ENCODE peak calls at places on chromosome 5, in seven cellular contexts. One of them, this sample, is unnamed.

GRCh38 chr5:59416441-59416840 is 477.1 kb downstream of the PDE4D start:
- DNase-seq in skeletal muscle cell: no peak
- DNase-seq in mucosa of descending colon: no peak
- DNase-seq in breast epithelium: no peak
- DNase-seq in CD8-positive, alpha-beta T cell: no peak
- DNase-seq in uterus: no peak
- DNase-seq in psoas muscle: no peak
- DNase-seq in this sample: no peak

GRCh38 chr5:153147891-153148623 is 342.4 kb upstream of the GRIA1 start:
- DNase-seq in psoas muscle: no peak
- DNase-seq in mucosa of descending colon: no peak
- DNase-seq in CD8-positive, alpha-beta T cell: no peak
- DNase-seq in uterus: no peak
- DNase-seq in skeletal muscle cell: peak
- DNase-seq in breast epithelium: no peak
- DNase-seq in this sample: peak

GRCh38 chr5:67093259-67093658 is 103.3 kb downstream of the CD180 start:
- DNase-seq in skeletal muscle cell: no peak
- DNase-seq in psoas muscle: no peak
- DNase-seq in uterus: no peak
- DNase-seq in CD8-positive, alpha-beta T cell: no peak
- DNase-seq in breast epithelium: no peak
- DNase-seq in mucosa of descending colon: no peak
- DNase-seq in this sample: no peak

GRCh38 chr5:151470440-151470839 is 23.0 kb downstream of the SLC36A1 start:
- DNase-seq in CD8-positive, alpha-beta T cell: no peak
- DNase-seq in uterus: no peak
- DNase-seq in skeletal muscle cell: peak
- DNase-seq in mucosa of descending colon: no peak
- DNase-seq in breast epithelium: no peak
- DNase-seq in psoas muscle: no peak
- DNase-seq in this sample: no peak

GRCh38 chr5:154811653-154812465 is 38.5 kb downstream of the FAXDC2 start:
- DNase-seq in mucosa of descending colon: peak
- DNase-seq in psoas muscle: peak
- DNase-seq in uterus: peak
- DNase-seq in CD8-positive, alpha-beta T cell: peak
- DNase-seq in skeletal muscle cell: no peak
- DNase-seq in breast epithelium: no peak
- DNase-seq in this sample: peak

GRCh38 chr5:94618493-94619328 is at the start of the genes KIAA0825 and SLF1:
- DNase-seq in breast epithelium: peak
- DNase-seq in skeletal muscle cell: peak
- DNase-seq in CD8-positive, alpha-beta T cell: peak
- DNase-seq in psoas muscle: peak
- DNase-seq in mucosa of descending colon: peak
- DNase-seq in uterus: peak
- DNase-seq in this sample: peak

GRCh38 chr5:103582364-103582763 is 19.8 kb upstream of the NUDT12 start:
- DNase-seq in breast epithelium: no peak
- DNase-seq in skeletal muscle cell: no peak
- DNase-seq in mucosa of descending colon: no peak
- DNase-seq in CD8-positive, alpha-beta T cell: no peak
- DNase-seq in psoas muscle: no peak
- DNase-seq in uterus: no peak
- DNase-seq in this sample: peak

GRCh38 chr5:69416180-69416579 is 1.3 kb downstream of the MARVELD2 start:
- DNase-seq in mucosa of descending colon: no peak
- DNase-seq in psoas muscle: no peak
- DNase-seq in breast epithelium: no peak
- DNase-seq in skeletal muscle cell: no peak
- DNase-seq in uterus: no peak
- DNase-seq in CD8-positive, alpha-beta T cell: no peak
- DNase-seq in this sample: no peak

GRCh38 chr5:150320048-150320555 is 17.4 kb upstream of the ARSI start:
- DNase-seq in skeletal muscle cell: peak
- DNase-seq in mucosa of descending colon: no peak
- DNase-seq in CD8-positive, alpha-beta T cell: no peak
- DNase-seq in psoas muscle: peak
- DNase-seq in breast epithelium: no peak
- DNase-seq in uterus: peak
- DNase-seq in this sample: no peak

GRCh38 chr5:126972062-126972895 is 58.1 kb downstream of the MARCHF3 start:
- DNase-seq in breast epithelium: no peak
- DNase-seq in skeletal muscle cell: peak
- DNase-seq in CD8-positive, alpha-beta T cell: peak
- DNase-seq in uterus: no peak
- DNase-seq in psoas muscle: no peak
- DNase-seq in mucosa of descending colon: no peak
- DNase-seq in this sample: peak

GRCh38 chr5:33284681-33285080 is 156.1 kb upstream of the TARS1 start:
- DNase-seq in skeletal muscle cell: no peak
- DNase-seq in CD8-positive, alpha-beta T cell: no peak
- DNase-seq in psoas muscle: no peak
- DNase-seq in uterus: no peak
- DNase-seq in mucosa of descending colon: no peak
- DNase-seq in breast epithelium: no peak
- DNase-seq in this sample: no peak

GRCh38 chr5:141951341-141951781 is 6.6 kb downstream of the PCDH12 start:
- DNase-seq in skeletal muscle cell: no peak
- DNase-seq in uterus: no peak
- DNase-seq in breast epithelium: no peak
- DNase-seq in psoas muscle: no peak
- DNase-seq in mucosa of descending colon: no peak
- DNase-seq in CD8-positive, alpha-beta T cell: no peak
- DNase-seq in this sample: no peak

GRCh38 chr5:135193213-135194125 is 159.4 kb upstream of the PITX1 start:
- DNase-seq in CD8-positive, alpha-beta T cell: no peak
- DNase-seq in psoas muscle: no peak
- DNase-seq in uterus: no peak
- DNase-seq in skeletal muscle cell: no peak
- DNase-seq in mucosa of descending colon: no peak
- DNase-seq in breast epithelium: no peak
- DNase-seq in this sample: no peak

GRCh38 chr5:141637266-141637692 is 482 bp downstream of the RELL2 start:
- DNase-seq in uterus: peak
- DNase-seq in skeletal muscle cell: no peak
- DNase-seq in psoas muscle: no peak
- DNase-seq in breast epithelium: no peak
- DNase-seq in mucosa of descending colon: peak
- DNase-seq in CD8-positive, alpha-beta T cell: peak
- DNase-seq in this sample: no peak

GRCh38 chr5:132788508-132788907 is 11.5 kb upstream of the SEPTIN8 start:
- DNase-seq in CD8-positive, alpha-beta T cell: no peak
- DNase-seq in breast epithelium: no peak
- DNase-seq in skeletal muscle cell: no peak
- DNase-seq in uterus: no peak
- DNase-seq in psoas muscle: no peak
- DNase-seq in mucosa of descending colon: no peak
- DNase-seq in this sample: no peak

GRCh38 chr5:177426566-177427210 is at the start of gene GRK6:
- DNase-seq in skeletal muscle cell: no peak
- DNase-seq in mucosa of descending colon: peak
- DNase-seq in uterus: peak
- DNase-seq in breast epithelium: no peak
- DNase-seq in psoas muscle: peak
- DNase-seq in CD8-positive, alpha-beta T cell: peak
- DNase-seq in this sample: no peak

GRCh38 chr5:55454282-55454681 is 80.5 kb downstream of the PLPP1 start:
- DNase-seq in mucosa of descending colon: no peak
- DNase-seq in breast epithelium: no peak
- DNase-seq in CD8-positive, alpha-beta T cell: no peak
- DNase-seq in psoas muscle: no peak
- DNase-seq in skeletal muscle cell: no peak
- DNase-seq in uterus: no peak
- DNase-seq in this sample: no peak

GRCh38 chr5:132747064-132747692 is at the start of gene CCNI2:
- DNase-seq in mucosa of descending colon: peak
- DNase-seq in CD8-positive, alpha-beta T cell: peak
- DNase-seq in breast epithelium: no peak
- DNase-seq in uterus: no peak
- DNase-seq in skeletal muscle cell: no peak
- DNase-seq in psoas muscle: no peak
- DNase-seq in this sample: no peak

GRCh38 chr5:135476615-135477493 is 24.7 kb upstream of the TIFAB start:
- DNase-seq in CD8-positive, alpha-beta T cell: no peak
- DNase-seq in psoas muscle: no peak
- DNase-seq in uterus: no peak
- DNase-seq in breast epithelium: no peak
- DNase-seq in mucosa of descending colon: no peak
- DNase-seq in skeletal muscle cell: no peak
- DNase-seq in this sample: no peak

GRCh38 chr5:102809033-102809432 is 53.9 kb downstream of the PAM start:
- DNase-seq in CD8-positive, alpha-beta T cell: no peak
- DNase-seq in psoas muscle: no peak
- DNase-seq in mucosa of descending colon: no peak
- DNase-seq in breast epithelium: no peak
- DNase-seq in uterus: no peak
- DNase-seq in skeletal muscle cell: peak
- DNase-seq in this sample: no peak

GRCh38 chr5:171137768-171138540 is 171.1 kb upstream of the TLX3 start:
- DNase-seq in breast epithelium: no peak
- DNase-seq in CD8-positive, alpha-beta T cell: no peak
- DNase-seq in skeletal muscle cell: peak
- DNase-seq in uterus: no peak
- DNase-seq in psoas muscle: no peak
- DNase-seq in mucosa of descending colon: no peak
- DNase-seq in this sample: no peak

GRCh38 chr5:81391-82021 is 10.5 kb upstream of the PLEKHG4B start:
- DNase-seq in mucosa of descending colon: no peak
- DNase-seq in uterus: no peak
- DNase-seq in skeletal muscle cell: no peak
- DNase-seq in psoas muscle: no peak
- DNase-seq in breast epithelium: no peak
- DNase-seq in CD8-positive, alpha-beta T cell: no peak
- DNase-seq in this sample: no peak

GRCh38 chr5:82570-82969 is 9.4 kb upstream of the PLEKHG4B start:
- DNase-seq in breast epithelium: no peak
- DNase-seq in CD8-positive, alpha-beta T cell: no peak
- DNase-seq in uterus: no peak
- DNase-seq in psoas muscle: no peak
- DNase-seq in mucosa of descending colon: no peak
- DNase-seq in skeletal muscle cell: no peak
- DNase-seq in this sample: no peak

GRCh38 chr5:83029-83428 is 8.9 kb upstream of the PLEKHG4B start:
- DNase-seq in CD8-positive, alpha-beta T cell: no peak
- DNase-seq in skeletal muscle cell: no peak
- DNase-seq in psoas muscle: no peak
- DNase-seq in uterus: no peak
- DNase-seq in mucosa of descending colon: no peak
- DNase-seq in breast epithelium: no peak
- DNase-seq in this sample: no peak

GRCh38 chr5:79821-80220 is 12.1 kb upstream of the PLEKHG4B start:
- DNase-seq in mucosa of descending colon: no peak
- DNase-seq in uterus: no peak
- DNase-seq in skeletal muscle cell: no peak
- DNase-seq in CD8-positive, alpha-beta T cell: no peak
- DNase-seq in psoas muscle: no peak
- DNase-seq in breast epithelium: no peak
- DNase-seq in this sample: no peak

GRCh38 chr5:82092-82491 is 9.9 kb upstream of the PLEKHG4B start:
- DNase-seq in skeletal muscle cell: no peak
- DNase-seq in mucosa of descending colon: no peak
- DNase-seq in psoas muscle: no peak
- DNase-seq in breast epithelium: no peak
- DNase-seq in CD8-positive, alpha-beta T cell: no peak
- DNase-seq in uterus: no peak
- DNase-seq in this sample: no peak
- H3K4me3 ChIP-seq in skeletal muscle cell: no peak
- H3K4me3 ChIP-seq in mucosa of descending colon: no peak
- H3K4me3 ChIP-seq in psoas muscle: no peak
- H3K4me3 ChIP-seq in breast epithelium: no peak
- H3K4me3 ChIP-seq in CD8-positive, alpha-beta T cell: no peak
- H3K4me3 ChIP-seq in uterus: no peak
- H3K4me3 ChIP-seq in this sample: no peak

DNA sequence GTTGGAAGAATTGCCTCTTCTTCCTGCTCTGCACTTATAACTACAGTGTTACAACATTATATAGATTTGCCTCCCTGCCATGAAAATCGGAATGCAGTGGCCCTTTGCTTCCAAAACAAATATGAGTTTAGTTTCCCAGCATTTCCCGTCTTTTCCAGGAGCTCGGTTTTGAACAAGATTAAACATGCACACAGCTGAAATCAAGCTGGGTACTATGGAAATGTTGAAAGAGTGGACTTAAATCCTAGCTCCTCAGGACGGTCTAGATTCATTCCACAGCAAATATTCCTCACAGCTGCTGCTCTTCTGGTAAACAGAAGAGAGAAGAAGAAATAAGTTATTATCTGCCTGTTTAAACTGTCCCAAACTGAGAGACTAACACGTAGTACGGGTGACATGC is 161.4 kb downstream of the PIK3R1 start:
- DNase-seq in CD8-positive, alpha-beta T cell: no peak
- DNase-seq in psoas muscle: no peak
- DNase-seq in mucosa of descending colon: no peak
- DNase-seq in uterus: no peak
- DNase-seq in breast epithelium: no peak
- DNase-seq in skeletal muscle cell: no peak
- DNase-seq in this sample: no peak
- H3K4me3 ChIP-seq in CD8-positive, alpha-beta T cell: no peak
- H3K4me3 ChIP-seq in psoas muscle: no peak
- H3K4me3 ChIP-seq in mucosa of descending colon: no peak
- H3K4me3 ChIP-seq in uterus: no peak
- H3K4me3 ChIP-seq in breast epithelium: no peak
- H3K4me3 ChIP-seq in skeletal muscle cell: no peak
- H3K4me3 ChIP-seq in this sample: no peak

GRCh38 chr5:116778015-116778414 is 203.4 kb upstream of the SEMA6A start:
- DNase-seq in uterus: no peak
- DNase-seq in breast epithelium: no peak
- DNase-seq in psoas muscle: no peak
- DNase-seq in CD8-positive, alpha-beta T cell: no peak
- DNase-seq in skeletal muscle cell: no peak
- DNase-seq in mucosa of descending colon: no peak
- DNase-seq in this sample: no peak
- H3K4me3 ChIP-seq in uterus: no peak
- H3K4me3 ChIP-seq in breast epithelium: no peak
- H3K4me3 ChIP-seq in psoas muscle: no peak
- H3K4me3 ChIP-seq in CD8-positive, alpha-beta T cell: no peak
- H3K4me3 ChIP-seq in skeletal muscle cell: no peak
- H3K4me3 ChIP-seq in mucosa of descending colon: no peak
- H3K4me3 ChIP-seq in this sample: no peak

GRCh38 chr5:36607114-36607561 is 732 bp downstream of the SLC1A3 start:
- DNase-seq in psoas muscle: peak
- DNase-seq in skeletal muscle cell: no peak
- DNase-seq in uterus: no peak
- DNase-seq in mucosa of descending colon: no peak
- DNase-seq in CD8-positive, alpha-beta T cell: no peak
- DNase-seq in breast epithelium: no peak
- DNase-seq in this sample: no peak

GRCh38 chr5:36606052-36606436 is 362 bp upstream of the SLC1A3 start:
- DNase-seq in breast epithelium: no peak
- DNase-seq in CD8-positive, alpha-beta T cell: no peak
- DNase-seq in skeletal muscle cell: no peak
- DNase-seq in uterus: no peak
- DNase-seq in psoas muscle: no peak
- DNase-seq in mucosa of descending colon: no peak
- DNase-seq in this sample: no peak

GRCh38 chr5:36606437-36607113 is at the start of gene SLC1A3:
- DNase-seq in CD8-positive, alpha-beta T cell: no peak
- DNase-seq in breast epithelium: no peak
- DNase-seq in mucosa of descending colon: peak
- DNase-seq in skeletal muscle cell: no peak
- DNase-seq in psoas muscle: peak
- DNase-seq in uterus: peak
- DNase-seq in this sample: no peak

GRCh38 chr5:36610629-36611028 is 4.2 kb downstream of the SLC1A3 start:
- DNase-seq in uterus: no peak
- DNase-seq in skeletal muscle cell: no peak
- DNase-seq in psoas muscle: no peak
- DNase-seq in CD8-positive, alpha-beta T cell: no peak
- DNase-seq in mucosa of descending colon: no peak
- DNase-seq in breast epithelium: no peak
- DNase-seq in this sample: no peak

GRCh38 chr5:36607838-36608783 is 1.7 kb downstream of the SLC1A3 start:
- DNase-seq in CD8-positive, alpha-beta T cell: no peak
- DNase-seq in breast epithelium: no peak
- DNase-seq in mucosa of descending colon: no peak
- DNase-seq in uterus: no peak
- DNase-seq in psoas muscle: no peak
- DNase-seq in skeletal muscle cell: no peak
- DNase-seq in this sample: no peak
- H3K4me3 ChIP-seq in CD8-positive, alpha-beta T cell: no peak
- H3K4me3 ChIP-seq in breast epithelium: peak
- H3K4me3 ChIP-seq in mucosa of descending colon: no peak
- H3K4me3 ChIP-seq in uterus: no peak
- H3K4me3 ChIP-seq in psoas muscle: peak
- H3K4me3 ChIP-seq in skeletal muscle cell: peak
- H3K4me3 ChIP-seq in this sample: no peak

This sample was measured in Jurkat, Clone E6-1.